ENCODE peak calls at places on chromosome 7, in four cellular contexts. H, Q, F and K are unnamed samples.

GRCh38 chr7:99504281-99504602 is 220 bp upstream of the ZKSCAN5 start:
- DNase-seq in F (no peak), Q (no peak), H (peak), K (peak)

GRCh38 chr7:45680776-45681175 is 106.6 kb downstream of the ADCY1 start:
- DNase-seq in F (no peak), H (no peak), Q (no peak), K (no peak)

GRCh38 chr7:39609462-39610149 is 13.8 kb upstream of the RALA start:
- DNase-seq in H (no peak), Q (no peak), F (no peak), K (no peak)

GRCh38 chr7:134024729-134025128 is 102.4 kb upstream of the LRGUK start:
- DNase-seq in H (no peak), Q (no peak), F (peak), K (peak)

GRCh38 chr7:23067271-23067670 is 38.3 kb upstream of the KLHL7 start:
- DNase-seq in Q (no peak), F (peak), H (no peak), K (peak)

GRCh38 chr7:85014936-85015335 is 171.9 kb downstream of the SEMA3D start:
- DNase-seq in F (no peak), Q (no peak), H (no peak), K (no peak)

GRCh38 chr7:128176696-128177095 is 64.4 kb upstream of the LEP start:
- DNase-seq in F (no peak), H (peak), Q (peak), K (no peak)

GRCh38 chr7:86932038-86932512 is 127.4 kb downstream of the ELAPOR2 start:
- DNase-seq in F (peak), H (peak), Q (peak), K (peak)

GRCh38 chr7:97971120-97971989 is 18.6 kb downstream of the OCM2 start:
- DNase-seq in H (peak), Q (peak), F (peak), K (peak)

DNA sequence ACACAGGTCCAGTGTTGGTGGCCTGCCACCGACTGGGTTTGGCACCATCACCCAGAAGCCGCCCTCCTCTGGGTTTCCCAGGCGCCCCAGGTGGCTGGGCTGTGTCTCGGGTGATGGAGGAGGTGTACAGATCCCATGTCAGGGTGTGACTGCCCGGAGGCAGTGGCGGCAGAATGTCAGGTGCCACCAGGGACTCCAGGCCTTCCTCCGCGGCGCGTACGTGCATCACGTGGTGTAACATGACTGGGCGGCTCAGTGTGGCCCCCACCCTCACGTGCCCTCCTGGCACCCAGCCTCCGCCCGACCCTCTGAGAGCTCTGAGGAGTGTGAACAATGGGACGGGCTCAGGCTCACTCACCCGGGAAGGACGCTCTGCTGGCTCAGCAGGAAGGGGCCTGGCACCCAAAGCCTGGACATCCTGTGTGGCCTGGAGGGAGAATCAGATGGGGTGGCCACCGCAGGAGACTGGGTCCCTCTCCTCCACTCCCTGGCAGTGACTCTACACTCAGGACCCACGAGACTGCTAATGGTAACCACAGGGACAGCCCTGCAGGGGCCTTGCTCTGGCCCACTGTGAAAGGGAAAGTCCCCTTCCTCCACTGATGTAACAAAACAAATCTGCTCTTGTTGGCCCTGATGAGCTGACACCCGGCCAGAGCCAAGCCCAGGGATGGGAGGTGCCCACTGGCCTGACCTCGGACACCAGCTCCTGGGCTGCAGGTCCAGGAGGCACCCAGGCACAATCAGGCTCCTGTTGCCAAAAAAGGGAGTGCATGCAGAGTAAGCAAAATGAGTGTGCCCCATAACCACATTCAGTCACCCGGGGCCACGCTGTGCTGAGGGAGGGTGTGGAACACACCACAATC is 164.8 kb downstream of the PRKAG2 start:
- DNase-seq in H (no peak), F (no peak), Q (no peak), K (no peak)
- H2AFZ ChIP-seq in H (no peak), F (peak), Q (no peak), K (no peak)

GRCh38 chr7:1553513-1554210 is 2.3 kb downstream of the TMEM184A start:
- DNase-seq in Q (no peak), F (no peak), H (no peak), K (no peak)
- H2AFZ ChIP-seq in Q (no peak), F (no peak), H (no peak), K (no peak)

GRCh38 chr7:108251700-108252099 is 121.5 kb upstream of the LAMB4 start:
- DNase-seq in Q (no peak), F (no peak), H (no peak), K (no peak)
- H2AFZ ChIP-seq in Q (no peak), F (no peak), H (no peak), K (no peak)

DNA sequence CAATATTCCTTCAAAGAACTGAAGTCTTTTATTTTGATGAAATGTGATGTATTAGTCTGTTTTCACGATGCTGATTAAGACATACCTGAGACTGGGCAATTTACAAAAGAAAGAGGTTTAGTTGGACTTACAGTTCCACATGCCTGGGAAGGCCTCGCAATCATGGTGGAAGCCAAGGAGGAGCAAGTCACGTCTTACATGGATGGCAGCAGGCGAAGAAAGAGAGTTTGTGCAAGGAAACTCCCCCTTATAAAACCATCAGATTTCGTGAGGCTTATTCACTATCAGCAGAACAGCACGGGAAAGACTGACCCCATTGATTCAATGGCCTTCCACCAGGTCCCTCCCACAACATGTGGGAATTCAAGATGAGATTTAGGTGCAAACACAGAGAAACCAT is 750.3 kb upstream of the KCND2 start:
- DNase-seq in F (no peak), Q (no peak), H (no peak), K (no peak)
- H2AFZ ChIP-seq in F (no peak), Q (no peak), H (no peak), K (no peak)

DNA sequence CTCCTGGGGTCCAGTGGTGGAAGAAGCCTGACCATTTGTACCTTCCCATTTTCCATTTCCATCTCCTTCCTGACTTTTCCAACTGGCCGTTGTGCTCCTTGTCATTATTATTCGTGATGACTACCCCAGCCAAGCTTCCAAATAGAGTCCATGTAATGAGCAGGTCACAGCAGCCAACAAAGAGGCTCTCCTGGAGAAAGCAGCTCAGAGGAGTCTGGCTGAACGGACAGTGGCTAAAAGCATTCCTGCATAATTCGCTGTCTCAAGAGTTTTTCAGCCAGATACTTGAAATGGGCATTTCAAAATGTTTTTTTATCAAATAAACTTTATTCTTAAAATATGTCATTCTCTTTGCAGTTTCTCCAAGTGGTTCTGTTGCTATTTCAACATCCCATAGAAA is 458.6 kb downstream of the INHBA start:
- DNase-seq in F (peak), H (no peak), Q (no peak), K (peak)
- H2AFZ ChIP-seq in F (peak), H (no peak), Q (no peak), K (no peak)

GRCh38 chr7:100544949-100545635 is 6.1 kb downstream of the AGFG2 start:
- DNase-seq in F (peak), Q (peak), H (peak), K (no peak)

GRCh38 chr7:100546868-100547800 is 8.1 kb downstream of the AGFG2 start:
- DNase-seq in F (no peak), Q (no peak), H (no peak), K (peak)

GRCh38 chr7:100545636-100546128 is 6.7 kb downstream of the AGFG2 start:
- DNase-seq in F (peak), Q (peak), H (peak), K (peak)

GRCh38 chr7:100547872-100548271 is 8.9 kb downstream of the AGFG2 start:
- DNase-seq in F (no peak), Q (no peak), H (no peak), K (peak)

GRCh38 chr7:100546129-100546867 is 7.3 kb downstream of the AGFG2 start:
- DNase-seq in Q (no peak), H (peak), F (no peak), K (peak)
- H2AFZ ChIP-seq in Q (peak), H (peak), F (peak), K (no peak)